ENCODE peak calls at places on chromosomes 12 and 14, in six cellular contexts. V, L, O, Y, B and G are unnamed samples.

GRCh38 chr14:50067723-50068495 is 48.5 kb downstream of the VCPKMT start:
- DNase-seq in Y (peak; percentile 21), V (no peak), O (peak; percentile 48), L (no peak), B (no peak), G (no peak)

GRCh38 chr12:132270969-132271754 is 58.2 kb downstream of the GALNT9 start:
- DNase-seq in B (no peak), V (no peak), O (no peak), Y (no peak), L (no peak), G (peak; percentile 80)

GRCh38 chr12:52788111-52788875 is 7.6 kb downstream of the KRT3 start:
- DNase-seq in L (no peak), O (no peak), V (no peak), Y (no peak), B (no peak), G (no peak)

GRCh38 chr12:22101749-22102243 is 55.8 kb downstream of the CMAS start:
- DNase-seq in O (peak; percentile 10), B (peak; percentile 59), V (no peak), L (no peak), Y (no peak), G (no peak)

GRCh38 chr12:43104524-43104923 is 447.5 kb downstream of the ADAMTS20 start:
- DNase-seq in O (no peak), L (no peak), V (no peak), Y (no peak), B (no peak), G (no peak)

GRCh38 chr12:42584539-42585174 is 4.9 kb downstream of the PRICKLE1 start:
- DNase-seq in Y (no peak), O (no peak), V (no peak), B (no peak), L (no peak), G (no peak)

GRCh38 chr12:132940071-132940719 is 15.9 kb downstream of the ZNF605 start:
- DNase-seq in B (no peak), L (no peak), O (no peak), Y (no peak), V (no peak), G (no peak)

GRCh38 chr12:106581543-106582263 is 1.1 kb upstream of the RFX4 start:
- DNase-seq in V (peak; percentile 24), O (no peak), B (no peak), L (no peak), Y (no peak), G (no peak)

GRCh38 chr14:29627141-29627540 is 300.5 kb downstream of the PRKD1 start:
- DNase-seq in Y (no peak), L (no peak), B (no peak), V (no peak), O (no peak), G (no peak)

GRCh38 chr14:91257328-91258020 is 13.0 kb upstream of the GPR68 start:
- DNase-seq in O (no peak), Y (no peak), L (no peak), V (no peak), B (no peak), G (no peak)

GRCh38 chr14:95564060-95564459 is 29.2 kb downstream of the GLRX5 start:
- DNase-seq in B (peak; percentile 66), L (peak; percentile 42), V (no peak), Y (no peak), O (no peak), G (no peak)

GRCh38 chr12:122944588-122944987 is 21.7 kb downstream of the ABCB9 start:
- DNase-seq in O (peak; percentile 36), L (no peak), B (no peak), Y (peak; percentile 79), V (peak; percentile 91), G (no peak)

GRCh38 chr12:58321414-58321813 is 380.0 kb downstream of the ATP23 start:
- DNase-seq in V (no peak), Y (no peak), L (no peak), O (no peak), B (no peak), G (no peak)

GRCh38 chr12:22935090-22935489 is 310.1 kb downstream of the ETNK1 start:
- DNase-seq in Y (no peak), B (peak; percentile 36), L (no peak), V (no peak), O (no peak), G (no peak)

GRCh38 chr12:40819427-40820108 is 127.3 kb downstream of the CNTN1 start:
- DNase-seq in O (no peak), L (peak; percentile 24), Y (no peak), V (peak; percentile 79), B (no peak), G (no peak)

GRCh38 chr12:107352347-107353081 is 259.2 kb upstream of the CRY1 start:
- DNase-seq in V (no peak), L (no peak), Y (no peak), B (no peak), O (no peak), G (no peak)

GRCh38 chr14:26088260-26088659 is 509.6 kb downstream of the NOVA1 start:
- DNase-seq in V (no peak), L (no peak), Y (no peak), B (no peak), O (no peak), G (no peak)

GRCh38 chr12:6273931-6274687 is 36.4 kb upstream of the PLEKHG6 start:
- DNase-seq in B (no peak), O (no peak), Y (no peak), V (peak; percentile 56), L (no peak), G (no peak)

GRCh38 chr12:77685112-77685511 is 145.6 kb upstream of the NAV3 start:
- DNase-seq in V (peak; percentile 74), B (peak; percentile 49), O (peak; percentile 47), L (peak; percentile 79), Y (peak; percentile 71), G (peak; percentile 27)

GRCh38 chr12:10065241-10065640 is 33.5 kb downstream of the CLEC1A start:
- DNase-seq in B (no peak), O (no peak), L (no peak), Y (no peak), V (no peak), G (no peak)

GRCh38 chr14:83416476-83416875 is 1882.8 kb upstream of the SEL1L start:
- DNase-seq in B (no peak), Y (no peak), V (no peak), O (no peak), L (no peak), G (no peak)

DNA sequence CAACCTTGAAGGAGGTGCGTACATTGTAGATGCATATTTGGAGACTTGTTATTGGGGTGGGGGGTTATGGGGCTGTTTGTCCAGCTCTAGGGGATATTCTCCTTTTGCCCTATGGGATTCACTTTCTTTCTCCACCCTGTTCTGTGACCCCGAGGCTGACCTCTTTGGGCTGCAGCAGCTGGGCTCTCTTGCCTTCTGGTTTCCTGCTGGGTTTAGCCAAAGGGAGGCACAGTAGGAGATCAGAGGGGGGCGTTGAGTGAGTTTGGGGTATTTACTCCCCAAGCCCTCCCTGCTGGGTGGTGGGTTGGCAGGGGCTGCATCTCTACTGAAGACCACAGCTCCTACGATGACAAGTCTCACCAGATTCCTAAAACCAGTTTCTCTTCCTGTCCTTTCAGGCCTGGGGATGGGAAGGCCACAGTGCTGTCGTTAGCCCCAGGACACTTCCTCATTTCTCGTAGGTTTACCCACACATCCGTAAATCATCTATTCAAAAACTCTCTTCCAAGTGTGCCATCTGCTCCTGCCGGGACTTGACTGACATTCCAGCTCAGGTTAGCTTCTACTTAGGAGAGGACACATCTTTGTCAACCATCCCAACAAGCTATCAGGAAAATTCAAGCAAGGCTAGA is 127.1 kb downstream of the TMEM30B start:
- DNase-seq in O (no peak), B (no peak), Y (no peak), V (no peak), L (no peak), G (no peak)
- H3K27ac ChIP-seq in O (no peak overlapping the region), B (peak overlapping the region; percentile 12), Y (no peak overlapping the region), V (no peak overlapping the region), L (no peak overlapping the region), G (no peak overlapping the region)

DNA sequence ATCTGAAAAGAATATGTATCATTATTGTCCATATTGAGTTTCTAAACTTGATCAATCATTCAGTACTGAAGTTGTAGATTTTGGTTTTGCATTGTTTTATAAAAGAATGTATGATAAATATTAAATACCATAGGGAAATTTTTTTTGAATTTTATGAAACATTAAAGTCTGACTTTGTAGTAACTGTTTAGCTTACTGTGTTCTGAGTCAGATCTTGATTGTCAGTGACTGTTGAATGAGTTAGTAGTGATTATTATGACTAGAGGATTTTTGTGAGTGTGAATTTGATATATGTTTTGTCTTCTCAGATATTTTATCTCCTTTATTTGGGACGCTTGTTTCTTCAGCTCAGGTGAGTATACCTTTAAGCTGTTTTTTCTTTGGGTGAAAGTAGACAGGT is 10.1 kb downstream of the TDP1 start:
- DNase-seq in B (no peak), V (no peak), O (no peak), Y (no peak), L (no peak), G (no peak)
- TF ChIP-seq POLR2A in B (no peak), V (no peak), O (no peak), Y (no peak), L (no peak), G (no peak)

GRCh38 chr12:166425-167091 is 47.4 kb downstream of the SLC6A12 start:
- DNase-seq in Y (no peak), L (no peak), V (no peak), B (no peak), O (no peak), G (no peak)

GRCh38 chr12:168201-168600 is 45.8 kb downstream of the SLC6A12 start:
- DNase-seq in B (no peak), O (no peak), L (no peak), Y (no peak), V (no peak), G (no peak)

GRCh38 chr12:164207-164606 is 49.8 kb downstream of the SLC6A12 start:
- DNase-seq in B (no peak), Y (no peak), O (no peak), V (no peak), L (no peak), G (peak; percentile 98)

GRCh38 chr12:163406-163986 is 50.5 kb downstream of the SLC6A12 start:
- DNase-seq in O (no peak), B (no peak), Y (no peak), L (no peak), V (no peak), G (no peak)

DNA sequence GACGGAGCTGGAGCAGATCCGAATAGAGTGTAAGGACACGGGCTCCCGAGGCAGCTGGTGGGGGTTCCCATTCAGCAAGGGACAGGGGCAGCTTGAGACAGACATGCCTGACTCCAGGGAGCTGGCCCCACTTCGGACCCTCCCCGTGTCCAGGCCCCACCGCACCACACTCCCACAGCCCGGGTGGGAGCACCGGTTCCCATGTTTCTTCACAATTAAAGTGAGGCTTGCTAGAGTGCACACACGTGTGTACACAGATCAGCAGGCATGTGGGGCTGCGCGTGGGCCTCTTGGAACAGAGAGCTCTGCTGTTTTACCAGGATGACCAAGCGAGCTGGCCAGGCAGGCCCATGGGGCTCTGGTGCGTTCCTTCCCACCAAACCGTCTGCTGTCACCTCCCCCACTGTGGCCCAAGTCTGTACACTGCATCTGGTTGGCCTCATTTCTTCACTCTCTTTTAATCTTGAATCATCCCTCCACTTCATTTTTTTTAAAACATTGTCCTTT is 48.0 kb downstream of the SLC6A12 start:
- DNase-seq in L (no peak), O (no peak), V (no peak), Y (no peak), B (no peak), G (no peak)
- H3K27me3 ChIP-seq in L (no peaks in the 10 kb centered on the region), O (no peaks in the 10 kb centered on the region), V (no peaks in the 10 kb centered on the region), Y (no peaks in the 10 kb centered on the region), B (no peaks in the 10 kb centered on the region), G (no peaks in the 10 kb centered on the region)

GRCh38 chr14:89921896-89922548 is 32.5 kb downstream of the EFCAB11 start:
- DNase-seq in Y (no peak), L (no peak), O (no peak), V (no peak), B (no peak), G (no peak)
- H3K27ac ChIP-seq in Y (no peak overlapping the region), L (no peak overlapping the region), O (no peak overlapping the region), V (no peak overlapping the region), B (no peak overlapping the region), G (no peak overlapping the region)